ENCODE peak calls at places on chromosomes 6 and 20, in seven cellular contexts. One of them, this sample, is unnamed.

GRCh38 chr20:49384437-49385434 is 97.7 kb downstream of the KCNB1 start:
- DNase-seq in bronchial epithelial cell: no peak
- DNase-seq in pancreas: peak
- DNase-seq in OCI-LY7: peak
- DNase-seq in fibroblast of mammary gland: peak
- DNase-seq in cardiac fibroblast: peak
- DNase-seq in prostate gland: no peak
- DNase-seq in this sample: peak

GRCh38 chr6:33694977-33695376 is 16.5 kb downstream of the UQCC2 start:
- DNase-seq in OCI-LY7: no peak
- DNase-seq in prostate gland: no peak
- DNase-seq in cardiac fibroblast: no peak
- DNase-seq in bronchial epithelial cell: no peak
- DNase-seq in pancreas: no peak
- DNase-seq in fibroblast of mammary gland: no peak
- DNase-seq in this sample: no peak

GRCh38 chr20:48453477-48454093 is 374.2 kb downstream of the PREX1 start:
- DNase-seq in pancreas: no peak
- DNase-seq in OCI-LY7: no peak
- DNase-seq in prostate gland: no peak
- DNase-seq in cardiac fibroblast: no peak
- DNase-seq in fibroblast of mammary gland: no peak
- DNase-seq in bronchial epithelial cell: peak
- DNase-seq in this sample: no peak

GRCh38 chr6:159692303-159693127 is 526 bp downstream of the SOD2 start:
- DNase-seq in OCI-LY7: peak
- DNase-seq in fibroblast of mammary gland: no peak
- DNase-seq in pancreas: peak
- DNase-seq in bronchial epithelial cell: peak
- DNase-seq in cardiac fibroblast: peak
- DNase-seq in prostate gland: peak
- DNase-seq in this sample: no peak

GRCh38 chr6:80215063-80215462 is 108.6 kb downstream of the BCKDHB start:
- DNase-seq in prostate gland: no peak
- DNase-seq in pancreas: no peak
- DNase-seq in bronchial epithelial cell: no peak
- DNase-seq in cardiac fibroblast: no peak
- DNase-seq in OCI-LY7: no peak
- DNase-seq in fibroblast of mammary gland: no peak
- DNase-seq in this sample: no peak

GRCh38 chr6:132405143-132405915 is 4.1 kb upstream of the MOXD1 start:
- DNase-seq in pancreas: no peak
- DNase-seq in OCI-LY7: no peak
- DNase-seq in cardiac fibroblast: no peak
- DNase-seq in fibroblast of mammary gland: peak
- DNase-seq in prostate gland: no peak
- DNase-seq in bronchial epithelial cell: peak
- DNase-seq in this sample: no peak

GRCh38 chr20:20369353-20370086 is 1.6 kb downstream of the INSM1 start:
- DNase-seq in fibroblast of mammary gland: no peak
- DNase-seq in OCI-LY7: no peak
- DNase-seq in bronchial epithelial cell: peak
- DNase-seq in prostate gland: no peak
- DNase-seq in cardiac fibroblast: no peak
- DNase-seq in pancreas: peak
- DNase-seq in this sample: peak

GRCh38 chr20:23569570-23569969 is 1.3 kb upstream of the CST9L start:
- DNase-seq in OCI-LY7: no peak
- DNase-seq in fibroblast of mammary gland: no peak
- DNase-seq in cardiac fibroblast: no peak
- DNase-seq in prostate gland: no peak
- DNase-seq in pancreas: no peak
- DNase-seq in bronchial epithelial cell: no peak
- DNase-seq in this sample: no peak

GRCh38 chr20:19995220-19995863 is 21.8 kb upstream of the NAA20 start:
- DNase-seq in fibroblast of mammary gland: peak
- DNase-seq in bronchial epithelial cell: peak
- DNase-seq in pancreas: no peak
- DNase-seq in cardiac fibroblast: peak
- DNase-seq in prostate gland: peak
- DNase-seq in OCI-LY7: peak
- DNase-seq in this sample: no peak

GRCh38 chr20:58473818-58474425 is 41.3 kb downstream of the APCDD1L start:
- DNase-seq in OCI-LY7: no peak
- DNase-seq in pancreas: no peak
- DNase-seq in fibroblast of mammary gland: no peak
- DNase-seq in prostate gland: no peak
- DNase-seq in cardiac fibroblast: no peak
- DNase-seq in bronchial epithelial cell: no peak
- DNase-seq in this sample: no peak

GRCh38 chr6:130240232-130240631 is 17.5 kb upstream of the SAMD3 start:
- DNase-seq in pancreas: no peak
- DNase-seq in cardiac fibroblast: peak
- DNase-seq in prostate gland: no peak
- DNase-seq in fibroblast of mammary gland: peak
- DNase-seq in OCI-LY7: no peak
- DNase-seq in bronchial epithelial cell: no peak
- DNase-seq in this sample: no peak

GRCh38 chr6:39062014-39062740 is 13.6 kb downstream of the GLP1R start:
- DNase-seq in cardiac fibroblast: no peak
- DNase-seq in OCI-LY7: no peak
- DNase-seq in pancreas: no peak
- DNase-seq in prostate gland: no peak
- DNase-seq in bronchial epithelial cell: no peak
- DNase-seq in fibroblast of mammary gland: no peak
- DNase-seq in this sample: no peak

GRCh38 chr6:110037726-110038295 is 59.7 kb downstream of the GPR6 start:
- DNase-seq in OCI-LY7: no peak
- DNase-seq in pancreas: no peak
- DNase-seq in prostate gland: no peak
- DNase-seq in fibroblast of mammary gland: peak
- DNase-seq in bronchial epithelial cell: no peak
- DNase-seq in cardiac fibroblast: no peak
- DNase-seq in this sample: no peak

GRCh38 chr6:29708432-29709177 is 14.6 kb upstream of the HLA-F start:
- DNase-seq in cardiac fibroblast: no peak
- DNase-seq in prostate gland: no peak
- DNase-seq in pancreas: no peak
- DNase-seq in bronchial epithelial cell: no peak
- DNase-seq in OCI-LY7: peak
- DNase-seq in fibroblast of mammary gland: no peak
- DNase-seq in this sample: no peak

DNA sequence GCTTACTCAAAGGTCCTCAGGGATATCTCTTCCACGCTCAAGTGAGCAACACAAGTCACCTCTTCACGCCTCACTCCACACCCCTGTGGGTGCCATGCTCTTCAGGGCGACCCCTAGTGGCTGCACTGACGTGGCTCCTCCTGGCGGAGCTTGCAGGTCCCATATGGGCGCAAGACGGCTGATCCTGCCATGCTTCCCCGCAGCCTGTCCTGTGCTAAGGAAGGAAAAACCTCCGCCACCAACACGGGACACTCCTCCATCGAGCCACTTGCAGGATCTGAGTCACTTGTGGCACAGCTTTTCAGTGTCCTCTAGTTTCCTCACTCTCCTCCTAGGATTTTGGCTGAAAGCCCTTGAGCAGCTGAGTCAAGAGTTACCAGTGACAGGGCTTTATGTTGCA is 90.7 kb downstream of the KHDC1L start:
- DNase-seq in cardiac fibroblast: peak
- DNase-seq in pancreas: peak
- DNase-seq in fibroblast of mammary gland: peak
- DNase-seq in OCI-LY7: peak
- DNase-seq in prostate gland: no peak
- DNase-seq in bronchial epithelial cell: peak
- DNase-seq in this sample: peak
- TF ChIP-seq CTCF in cardiac fibroblast: peak
- TF ChIP-seq CTCF in pancreas: no peak
- TF ChIP-seq CTCF in fibroblast of mammary gland: peak
- TF ChIP-seq CTCF in OCI-LY7: peak
- TF ChIP-seq CTCF in prostate gland: no peak
- TF ChIP-seq CTCF in bronchial epithelial cell: peak
- TF ChIP-seq CTCF in this sample: no peak

DNA sequence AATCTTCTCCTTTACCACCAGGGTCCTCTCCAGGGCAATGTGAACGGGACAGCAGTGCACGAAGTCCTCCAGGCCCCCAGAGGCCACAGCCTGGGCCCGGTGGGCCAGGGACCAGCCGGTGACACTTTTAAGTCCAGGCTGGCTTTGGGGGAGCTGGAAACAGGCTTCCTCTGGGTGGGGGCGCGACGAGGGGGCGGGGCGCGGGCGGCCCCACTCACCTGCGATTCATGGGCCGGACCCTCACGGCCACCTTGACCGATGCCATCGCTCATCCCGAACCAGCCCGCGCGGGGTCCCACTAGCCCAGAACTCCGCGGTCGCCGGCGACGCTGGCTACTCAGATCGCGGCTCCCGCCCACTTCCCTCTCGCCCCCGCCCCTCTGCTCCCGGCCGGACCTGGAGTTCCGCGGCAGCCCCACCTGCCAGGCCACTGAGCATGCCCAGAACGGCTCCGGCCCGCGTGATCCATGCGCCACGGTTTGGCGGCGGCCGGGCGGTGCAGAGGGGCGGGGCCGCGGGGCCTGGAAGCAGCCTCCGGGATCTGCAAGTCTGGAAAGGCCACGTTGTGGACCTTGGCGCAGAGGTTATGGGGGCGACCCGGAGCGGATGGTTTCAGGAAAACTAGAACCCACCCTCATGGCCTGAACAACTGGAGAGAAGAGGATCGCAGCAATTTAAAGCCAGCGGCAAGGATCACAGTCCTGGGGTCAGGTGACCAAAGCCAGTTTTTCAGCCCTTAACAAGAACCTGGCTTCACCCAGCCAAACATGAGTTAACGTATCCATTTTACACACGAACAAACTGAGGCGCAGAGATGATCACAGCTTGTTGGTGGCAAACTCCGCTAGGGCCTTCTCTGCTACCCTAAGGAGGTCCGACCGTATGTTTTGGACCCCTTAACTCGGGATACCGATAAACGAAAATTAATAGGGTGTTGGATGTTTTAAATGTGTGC is at the start of gene KIF16B:
- DNase-seq in pancreas: peak
- DNase-seq in prostate gland: peak
- DNase-seq in bronchial epithelial cell: peak
- DNase-seq in fibroblast of mammary gland: peak
- DNase-seq in cardiac fibroblast: peak
- DNase-seq in OCI-LY7: peak
- DNase-seq in this sample: peak
- TF ChIP-seq CTCF in pancreas: no peak
- TF ChIP-seq CTCF in prostate gland: no peak
- TF ChIP-seq CTCF in bronchial epithelial cell: peak
- TF ChIP-seq CTCF in fibroblast of mammary gland: no peak
- TF ChIP-seq CTCF in cardiac fibroblast: no peak
- TF ChIP-seq CTCF in OCI-LY7: peak
- TF ChIP-seq CTCF in this sample: no peak

DNA sequence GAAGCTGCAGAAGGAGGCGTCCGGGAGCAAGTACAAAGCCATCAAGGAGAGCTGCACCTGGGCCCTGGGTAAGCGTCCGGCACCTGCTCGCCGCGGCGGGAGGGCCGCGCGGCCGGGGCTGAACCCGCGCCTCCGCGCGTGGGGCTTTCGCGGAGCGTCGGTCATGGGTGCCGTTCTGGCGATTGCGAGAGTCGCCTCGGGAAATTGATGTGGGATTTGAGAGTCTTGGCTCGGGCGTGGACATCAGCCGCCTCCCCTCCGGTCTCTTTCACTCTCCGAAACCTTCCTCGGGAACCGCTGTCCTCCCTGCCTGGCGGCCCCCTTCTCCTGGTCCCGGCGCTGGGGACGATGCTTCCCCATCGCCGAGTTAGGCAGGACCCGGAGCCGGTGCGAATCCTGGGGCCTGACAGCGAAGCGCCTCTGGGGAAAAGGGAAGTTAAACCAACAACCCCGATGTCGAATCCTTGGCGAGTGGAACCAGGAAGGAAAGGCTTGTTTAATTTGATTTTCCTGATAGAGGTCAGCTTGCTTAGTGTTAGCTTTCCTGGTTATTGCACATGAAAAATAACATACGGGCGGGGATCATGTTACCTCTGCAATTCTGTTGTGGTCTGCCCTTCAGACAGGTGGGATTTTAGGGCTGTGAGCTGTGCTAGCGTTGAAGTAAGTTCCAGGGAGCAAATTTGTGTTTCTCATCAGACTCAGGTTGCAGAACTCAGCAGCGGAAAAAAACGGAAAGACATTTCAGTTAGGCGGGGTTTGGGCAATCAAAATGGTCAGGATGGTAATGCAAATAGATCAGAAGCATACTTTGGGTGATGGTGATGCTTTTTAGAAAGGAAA is 586 bp downstream of the ARFGEF3 start:
- DNase-seq in prostate gland: peak
- DNase-seq in OCI-LY7: no peak
- DNase-seq in bronchial epithelial cell: peak
- DNase-seq in fibroblast of mammary gland: no peak
- DNase-seq in cardiac fibroblast: no peak
- DNase-seq in pancreas: peak
- DNase-seq in this sample: no peak
- TF ChIP-seq CTCF in prostate gland: no peak
- TF ChIP-seq CTCF in OCI-LY7: no peak
- TF ChIP-seq CTCF in bronchial epithelial cell: no peak
- TF ChIP-seq CTCF in fibroblast of mammary gland: no peak
- TF ChIP-seq CTCF in cardiac fibroblast: no peak
- TF ChIP-seq CTCF in pancreas: no peak
- TF ChIP-seq CTCF in this sample: no peak

DNA sequence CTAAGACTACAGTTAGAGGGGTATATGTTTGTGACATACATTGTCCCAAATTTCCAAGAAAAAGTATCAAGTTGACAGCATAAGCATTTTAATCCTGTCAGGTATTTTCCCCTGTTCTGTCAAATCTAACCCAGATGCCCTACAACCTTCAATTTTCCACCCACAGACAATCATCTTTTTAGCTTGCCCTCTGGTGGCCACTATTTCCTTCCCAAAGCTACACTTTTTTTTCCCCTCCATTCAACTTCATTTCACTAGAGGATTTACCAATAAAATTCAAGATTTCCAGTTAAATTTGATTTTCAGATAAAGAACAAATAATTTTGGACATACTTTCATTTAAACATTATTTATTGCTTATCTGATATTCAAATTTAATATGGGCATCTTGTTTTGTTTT is 286.6 kb downstream of the TENT5A start:
- DNase-seq in pancreas: no peak
- DNase-seq in cardiac fibroblast: peak
- DNase-seq in OCI-LY7: no peak
- DNase-seq in prostate gland: no peak
- DNase-seq in fibroblast of mammary gland: peak
- DNase-seq in bronchial epithelial cell: peak
- DNase-seq in this sample: no peak
- TF ChIP-seq CTCF in pancreas: peak
- TF ChIP-seq CTCF in cardiac fibroblast: peak
- TF ChIP-seq CTCF in OCI-LY7: peak
- TF ChIP-seq CTCF in prostate gland: no peak
- TF ChIP-seq CTCF in fibroblast of mammary gland: peak
- TF ChIP-seq CTCF in bronchial epithelial cell: peak
- TF ChIP-seq CTCF in this sample: no peak

GRCh38 chr20:53020834-53021233 is 48.7 kb downstream of the TSHZ2 start:
- DNase-seq in cardiac fibroblast: no peak
- DNase-seq in bronchial epithelial cell: no peak
- DNase-seq in fibroblast of mammary gland: no peak
- DNase-seq in OCI-LY7: peak
- DNase-seq in pancreas: no peak
- DNase-seq in prostate gland: no peak
- DNase-seq in this sample: no peak
- TF ChIP-seq CTCF in cardiac fibroblast: no peak
- TF ChIP-seq CTCF in bronchial epithelial cell: no peak
- TF ChIP-seq CTCF in fibroblast of mammary gland: no peak
- TF ChIP-seq CTCF in OCI-LY7: peak
- TF ChIP-seq CTCF in pancreas: no peak
- TF ChIP-seq CTCF in prostate gland: no peak
- TF ChIP-seq CTCF in this sample: no peak